ENCODE peak calls at places on chromosomes 3 and 15, in six cellular contexts. One of them, this sample, is unnamed.

GRCh38 chr15:90679959-90680358 is 37.2 kb upstream of the BLM start:
- DNase-seq in H1: no peak
- DNase-seq in H9: no peak
- DNase-seq in trophoblast cell: no peak
- DNase-seq in IMR-90: no peak
- DNase-seq in mesenchymal stem cell: no peak
- DNase-seq in this sample: no peak

GRCh38 chr3:169923189-169923588 is 11.8 kb downstream of the SAMD7 start:
- DNase-seq in IMR-90: no peak
- DNase-seq in trophoblast cell: no peak
- DNase-seq in H9: no peak
- DNase-seq in H1: no peak
- DNase-seq in mesenchymal stem cell: no peak
- DNase-seq in this sample: no peak

GRCh38 chr15:86040360-86041095 is 39.1 kb upstream of the AGBL1 start:
- DNase-seq in mesenchymal stem cell: no peak
- DNase-seq in trophoblast cell: no peak
- DNase-seq in H9: peak
- DNase-seq in H1: peak
- DNase-seq in IMR-90: no peak
- DNase-seq in this sample: no peak

GRCh38 chr3:17553080-17553479 is 189.4 kb downstream of the TBC1D5 start:
- DNase-seq in trophoblast cell: no peak
- DNase-seq in H1: no peak
- DNase-seq in H9: no peak
- DNase-seq in mesenchymal stem cell: peak
- DNase-seq in IMR-90: no peak
- DNase-seq in this sample: no peak

GRCh38 chr3:143327388-143327787 is 207.8 kb downstream of the CHST2 start:
- DNase-seq in trophoblast cell: no peak
- DNase-seq in mesenchymal stem cell: no peak
- DNase-seq in H9: no peak
- DNase-seq in IMR-90: no peak
- DNase-seq in H1: no peak
- DNase-seq in this sample: no peak

GRCh38 chr15:51681303-51681963 is at the start of gene SCG3:
- DNase-seq in H1: peak
- DNase-seq in IMR-90: peak
- DNase-seq in trophoblast cell: peak
- DNase-seq in mesenchymal stem cell: peak
- DNase-seq in H9: peak
- DNase-seq in this sample: peak

GRCh38 chr15:65369148-65369547 is 8.7 kb downstream of the IGDCC3 start:
- DNase-seq in trophoblast cell: no peak
- DNase-seq in H1: no peak
- DNase-seq in mesenchymal stem cell: no peak
- DNase-seq in IMR-90: no peak
- DNase-seq in H9: no peak
- DNase-seq in this sample: no peak

GRCh38 chr3:10707089-10707983 is 108.7 kb upstream of the SLC6A11 start:
- DNase-seq in trophoblast cell: no peak
- DNase-seq in IMR-90: no peak
- DNase-seq in H9: peak
- DNase-seq in mesenchymal stem cell: no peak
- DNase-seq in H1: no peak
- DNase-seq in this sample: peak

GRCh38 chr3:126413693-126414080 is 19.0 kb downstream of the CFAP100 start:
- DNase-seq in H1: no peak
- DNase-seq in IMR-90: no peak
- DNase-seq in mesenchymal stem cell: no peak
- DNase-seq in trophoblast cell: no peak
- DNase-seq in H9: no peak
- DNase-seq in this sample: no peak

DNA sequence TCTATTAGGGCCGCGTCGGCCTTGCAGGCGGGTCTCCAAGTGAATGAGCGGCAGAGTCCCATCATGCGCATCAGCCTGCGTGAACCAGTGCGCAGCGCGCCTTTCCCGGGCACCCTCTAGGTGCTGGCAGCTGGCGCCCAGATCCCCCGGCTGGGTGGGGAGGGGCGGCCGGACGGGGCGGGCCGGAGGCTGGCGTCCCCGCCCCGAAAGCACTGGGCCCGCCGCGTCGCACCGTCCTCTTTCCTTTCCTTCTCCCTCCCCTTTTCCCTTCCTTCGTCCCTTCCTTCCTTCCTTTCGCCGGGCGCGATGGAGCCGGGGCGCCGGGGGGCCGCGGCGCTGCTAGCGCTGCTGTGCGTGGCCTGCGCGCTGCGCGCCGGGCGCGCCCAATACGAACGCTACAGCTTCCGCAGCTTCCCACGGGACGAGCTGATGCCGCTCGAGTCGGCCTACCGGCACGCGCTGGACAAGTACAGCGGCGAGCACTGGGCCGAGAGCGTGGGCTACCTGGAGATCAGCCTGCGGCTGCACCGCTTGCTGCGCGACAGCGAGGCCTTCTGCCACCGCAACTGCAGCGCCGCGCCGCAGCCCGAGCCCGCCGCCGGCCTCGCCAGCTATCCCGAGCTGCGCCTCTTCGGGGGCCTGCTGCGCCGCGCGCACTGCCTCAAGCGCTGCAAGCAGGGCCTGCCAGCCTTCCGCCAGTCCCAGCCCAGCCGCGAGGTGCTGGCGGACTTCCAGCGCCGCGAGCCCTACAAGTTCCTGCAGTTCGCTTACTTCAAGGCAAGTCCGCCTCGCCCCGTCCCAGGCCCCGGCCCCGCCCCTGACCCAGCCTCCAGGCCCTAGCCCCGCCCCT is at the start of gene CRTAP:
- DNase-seq in IMR-90: peak
- DNase-seq in H9: peak
- DNase-seq in trophoblast cell: peak
- DNase-seq in mesenchymal stem cell: peak
- DNase-seq in H1: peak
- DNase-seq in this sample: peak
- H4K8ac ChIP-seq in IMR-90: peak
- H4K8ac ChIP-seq in H9: no peak
- H4K8ac ChIP-seq in trophoblast cell: peak
- H4K8ac ChIP-seq in mesenchymal stem cell: peak
- H4K8ac ChIP-seq in H1: peak
- H4K8ac ChIP-seq in this sample: peak

GRCh38 chr15:34065261-34065660 is 26.3 kb upstream of the AVEN start:
- DNase-seq in H1: no peak
- DNase-seq in mesenchymal stem cell: no peak
- DNase-seq in H9: no peak
- DNase-seq in trophoblast cell: no peak
- DNase-seq in IMR-90: no peak
- DNase-seq in this sample: no peak

GRCh38 chr15:34065941-34066340 is 26.9 kb upstream of the AVEN start:
- DNase-seq in mesenchymal stem cell: no peak
- DNase-seq in H9: no peak
- DNase-seq in H1: no peak
- DNase-seq in IMR-90: no peak
- DNase-seq in trophoblast cell: no peak
- DNase-seq in this sample: no peak

GRCh38 chr15:34064443-34064842 is 25.4 kb upstream of the AVEN start:
- DNase-seq in trophoblast cell: no peak
- DNase-seq in H1: no peak
- DNase-seq in H9: no peak
- DNase-seq in mesenchymal stem cell: no peak
- DNase-seq in IMR-90: no peak
- DNase-seq in this sample: no peak

GRCh38 chr15:34070003-34070402 is 31.0 kb upstream of the AVEN start:
- DNase-seq in H1: no peak
- DNase-seq in trophoblast cell: no peak
- DNase-seq in H9: no peak
- DNase-seq in mesenchymal stem cell: no peak
- DNase-seq in IMR-90: no peak
- DNase-seq in this sample: no peak
- H3K14ac ChIP-seq in H1: no peak
- H3K14ac ChIP-seq in trophoblast cell: no peak
- H3K14ac ChIP-seq in H9: no peak
- H3K14ac ChIP-seq in mesenchymal stem cell: no peak
- H3K14ac ChIP-seq in IMR-90: no peak
- H3K14ac ChIP-seq in this sample: no peak

GRCh38 chr3:119352235-119352634 is 58.1 kb downstream of the ARHGAP31 start:
- DNase-seq in H1: no peak
- DNase-seq in trophoblast cell: peak
- DNase-seq in IMR-90: peak
- DNase-seq in H9: no peak
- DNase-seq in mesenchymal stem cell: no peak
- DNase-seq in this sample: no peak
- H3K18ac ChIP-seq in H1: peak
- H3K18ac ChIP-seq in trophoblast cell: peak
- H3K18ac ChIP-seq in IMR-90: peak
- H3K18ac ChIP-seq in H9: no peak
- H3K18ac ChIP-seq in mesenchymal stem cell: no peak
- H3K18ac ChIP-seq in this sample: peak

GRCh38 chr15:101068961-101069734 is 150.0 kb downstream of the LRRK1 start:
- DNase-seq in mesenchymal stem cell: peak
- DNase-seq in IMR-90: peak
- DNase-seq in trophoblast cell: peak
- DNase-seq in H1: peak
- DNase-seq in H9: peak
- DNase-seq in this sample: peak
- H4K8ac ChIP-seq in mesenchymal stem cell: peak
- H4K8ac ChIP-seq in IMR-90: peak
- H4K8ac ChIP-seq in trophoblast cell: peak
- H4K8ac ChIP-seq in H1: peak
- H4K8ac ChIP-seq in H9: no peak
- H4K8ac ChIP-seq in this sample: no peak

GRCh38 chr3:184166671-184167070 is 8.0 kb upstream of the AP2M1 start:
- DNase-seq in H9: no peak
- DNase-seq in H1: no peak
- DNase-seq in trophoblast cell: no peak
- DNase-seq in mesenchymal stem cell: no peak
- DNase-seq in IMR-90: no peak
- DNase-seq in this sample: no peak

GRCh38 chr3:184165548-184165947 is 9.1 kb upstream of the AP2M1 start:
- DNase-seq in H9: no peak
- DNase-seq in IMR-90: no peak
- DNase-seq in H1: no peak
- DNase-seq in mesenchymal stem cell: no peak
- DNase-seq in trophoblast cell: no peak
- DNase-seq in this sample: no peak

GRCh38 chr3:184168363-184169120 is 6.1 kb upstream of the AP2M1 start:
- DNase-seq in trophoblast cell: peak
- DNase-seq in H9: no peak
- DNase-seq in mesenchymal stem cell: peak
- DNase-seq in H1: no peak
- DNase-seq in IMR-90: peak
- DNase-seq in this sample: no peak

GRCh38 chr3:184167786-184168185 is 6.9 kb upstream of the AP2M1 start:
- DNase-seq in IMR-90: no peak
- DNase-seq in H1: no peak
- DNase-seq in trophoblast cell: no peak
- DNase-seq in mesenchymal stem cell: no peak
- DNase-seq in H9: no peak
- DNase-seq in this sample: no peak

DNA sequence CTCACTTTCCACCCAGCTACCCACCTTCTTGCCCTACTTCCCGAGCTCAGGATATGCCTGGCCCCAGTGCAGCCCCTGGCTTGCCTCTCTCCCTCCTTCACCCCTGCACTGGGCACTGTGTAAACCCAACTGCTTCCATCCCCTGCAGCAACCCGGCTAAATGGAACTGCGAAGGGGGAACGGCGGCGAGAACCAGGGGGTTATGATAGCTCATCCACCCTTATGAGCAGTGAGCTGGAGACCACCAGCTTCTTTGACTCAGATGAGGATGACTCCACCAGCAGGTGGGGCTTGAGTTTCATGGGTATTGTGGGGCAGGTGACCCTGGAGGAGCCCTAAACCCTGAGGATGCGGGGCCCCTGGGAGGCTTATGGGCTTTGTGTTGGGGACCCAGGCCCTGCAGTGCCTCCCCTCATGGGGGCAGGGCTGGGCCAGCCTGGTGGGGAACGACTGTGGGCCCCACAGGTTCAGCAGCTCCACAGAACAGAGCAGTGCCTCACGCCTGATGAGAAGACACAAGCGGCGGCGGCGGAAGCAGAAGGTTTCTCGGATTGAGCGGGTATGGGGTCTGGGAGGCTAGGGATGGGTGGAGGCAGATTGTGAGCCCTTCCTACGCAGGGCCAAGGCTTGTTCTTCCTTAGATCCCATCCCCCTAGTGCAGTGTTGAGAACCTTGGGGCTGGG is 9.6 kb downstream of the DVL3 start:
- DNase-seq in mesenchymal stem cell: no peak
- DNase-seq in H9: no peak
- DNase-seq in IMR-90: no peak
- DNase-seq in trophoblast cell: no peak
- DNase-seq in H1: no peak
- DNase-seq in this sample: no peak
- H3K14ac ChIP-seq in mesenchymal stem cell: no peak
- H3K14ac ChIP-seq in H9: no peak
- H3K14ac ChIP-seq in IMR-90: no peak
- H3K14ac ChIP-seq in trophoblast cell: no peak
- H3K14ac ChIP-seq in H1: no peak
- H3K14ac ChIP-seq in this sample: no peak

DNA sequence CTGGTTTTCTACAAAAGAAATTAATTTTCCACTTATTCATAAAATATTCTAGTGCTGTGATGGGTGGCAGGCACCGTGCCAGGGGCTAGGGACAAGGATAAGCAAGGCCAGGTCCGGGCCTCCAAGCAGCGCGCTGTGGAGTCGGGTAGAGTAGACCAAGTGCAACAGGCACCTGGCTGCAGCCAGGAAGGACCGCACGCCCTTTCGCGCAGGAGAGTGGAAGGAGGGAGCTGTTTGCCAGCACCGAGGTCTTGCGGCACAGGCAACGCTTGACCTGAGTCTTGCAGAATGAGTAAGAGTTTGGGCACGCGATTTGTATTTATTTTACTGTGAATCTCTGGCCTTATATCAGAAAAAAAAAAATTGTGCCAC is at the start of gene CASR:
- DNase-seq in H1: no peak
- DNase-seq in mesenchymal stem cell: no peak
- DNase-seq in H9: peak
- DNase-seq in IMR-90: no peak
- DNase-seq in trophoblast cell: no peak
- DNase-seq in this sample: no peak
- H3K18ac ChIP-seq in H1: no peak
- H3K18ac ChIP-seq in mesenchymal stem cell: no peak
- H3K18ac ChIP-seq in H9: no peak
- H3K18ac ChIP-seq in IMR-90: no peak
- H3K18ac ChIP-seq in trophoblast cell: no peak
- H3K18ac ChIP-seq in this sample: peak

This sample was measured in neuronal stem cell.